ENCODE peak calls at places on chromosomes 6 and 20, in nine cellular contexts. J is activated CD8-positive, alpha-beta memory T cell treated with anti-CD3 and anti-CD28 coated beads for 4 hours; A is iris pigment epithelial cell; O is fibroblast of the aortic adventitia; M is C1 segment of cervical spinal cord; Y is stimulated activated CD4-positive, alpha-beta T cell treated with anti-CD3 and anti-CD28 coated beads, Interleukin-15, amount 100 ng/mL, for 48 hours; D is mesenchymal stem cell; E is COLO829; R is cardiac fibroblast. B is an unnamed sample.

GRCh38 chr20:63082939-63083735 is 76.4 kb upstream of the BHLHE23 start:
- DNase-seq in Y (no peak), A (no peak), M (no peak), J (no peak), E (no peak), R (no peak), D (no peak), O (no peak), B (no peak)

GRCh38 chr6:84522135-84522535 is 242.3 kb downstream of the TBX18 start:
- DNase-seq in Y (no peak), O (peak), A (peak), J (no peak), D (peak), R (peak), M (no peak), E (peak), B (peak)

GRCh38 chr6:30743099-30744053 is 889 bp upstream of the FLOT1 start:
- DNase-seq in Y (no peak), A (peak), M (no peak), J (no peak), D (no peak), R (peak), O (peak), E (no peak), B (no peak)

GRCh38 chr20:35618372-35619131 is 2.9 kb downstream of the SPAG4 start:
- DNase-seq in A (peak), Y (no peak), R (peak), M (no peak), J (no peak), E (peak), D (peak), O (peak), B (no peak)

GRCh38 chr6:34645627-34646026 is 50.9 kb downstream of the ILRUN start:
- DNase-seq in O (no peak), Y (no peak), R (no peak), J (no peak), E (no peak), D (no peak), M (no peak), A (no peak), B (no peak)

GRCh38 chr6:56749632-56750151 is 107.0 kb upstream of the DST start:
- DNase-seq in J (no peak), Y (no peak), A (peak), M (no peak), O (peak), R (peak), D (peak), E (no peak), B (no peak)

GRCh38 chr6:41066867-41067304 is 5.3 kb downstream of the OARD1 start:
- DNase-seq in J (peak), A (peak), R (peak), O (peak), M (peak), E (peak), D (peak), Y (peak), B (peak)

GRCh38 chr6:166253277-166254229 is 54.6 kb downstream of the PRR18 start:
- DNase-seq in M (no peak), E (no peak), O (no peak), J (no peak), D (peak), Y (no peak), R (no peak), A (no peak), B (no peak)

GRCh38 chr6:106512958-106513480 is 116.3 kb downstream of the RTN4IP1 start:
- DNase-seq in J (no peak), R (no peak), M (no peak), A (no peak), Y (no peak), E (no peak), D (no peak), O (no peak), B (no peak)

GRCh38 chr6:91161246-91161645 is 574.4 kb upstream of the MAP3K7 start:
- DNase-seq in A (no peak), D (no peak), J (no peak), Y (no peak), E (no peak), M (no peak), R (no peak), O (no peak), B (no peak)

GRCh38 chr20:6295026-6295425 is 172.2 kb upstream of the FERMT1 start:
- DNase-seq in A (no peak), E (no peak), O (no peak), J (no peak), Y (no peak), M (no peak), R (no peak), D (peak), B (no peak)

GRCh38 chr6:143293526-143293925 is 157.0 kb downstream of the ADAT2 start:
- DNase-seq in R (no peak), Y (no peak), E (no peak), M (no peak), J (no peak), O (no peak), D (no peak), A (no peak), B (no peak)